ENCODE peak calls at places on chromosomes 5 and 9, in four cellular contexts. One of them, this sample, is unnamed.

GRCh38 chr5:158320178-158320674 is 461.3 kb upstream of the CLINT1 start:
- DNase-seq in transverse colon: no peak
- DNase-seq in spleen: no peak
- DNase-seq in fibroblast of lung: no peak
- DNase-seq in this sample: no peak

GRCh38 chr9:127183814-127184582 is 61.6 kb upstream of the ANGPTL2 start:
- DNase-seq in spleen: peak
- DNase-seq in transverse colon: peak
- DNase-seq in fibroblast of lung: peak
- DNase-seq in this sample: no peak

GRCh38 chr5:37777472-37778135 is 62.2 kb downstream of the GDNF start:
- DNase-seq in fibroblast of lung: peak
- DNase-seq in transverse colon: peak
- DNase-seq in spleen: no peak
- DNase-seq in this sample: no peak

GRCh38 chr5:128844354-128844923 is 120.8 kb upstream of the SLC27A6 start:
- DNase-seq in fibroblast of lung: peak
- DNase-seq in transverse colon: no peak
- DNase-seq in spleen: no peak
- DNase-seq in this sample: peak

GRCh38 chr9:136438548-136438908 is 1.1 kb downstream of the INPP5E start:
- DNase-seq in transverse colon: no peak
- DNase-seq in spleen: no peak
- DNase-seq in fibroblast of lung: no peak
- DNase-seq in this sample: peak

GRCh38 chr9:14428781-14429230 is 114.9 kb upstream of the NFIB start:
- DNase-seq in spleen: no peak
- DNase-seq in fibroblast of lung: peak
- DNase-seq in transverse colon: peak
- DNase-seq in this sample: peak

GRCh38 chr9:85258229-85258628 is 483.5 kb downstream of the AGTPBP1 start:
- DNase-seq in transverse colon: peak
- DNase-seq in fibroblast of lung: no peak
- DNase-seq in spleen: no peak
- DNase-seq in this sample: no peak

GRCh38 chr9:3746296-3747275 is 220.8 kb upstream of the RFX3 start:
- DNase-seq in fibroblast of lung: peak
- DNase-seq in spleen: no peak
- DNase-seq in transverse colon: no peak
- DNase-seq in this sample: peak

GRCh38 chr5:55073211-55073610 is 29.2 kb upstream of the GZMA start:
- DNase-seq in fibroblast of lung: no peak
- DNase-seq in spleen: no peak
- DNase-seq in transverse colon: no peak
- DNase-seq in this sample: no peak

GRCh38 chr9:107899961-107900330 is 410.4 kb upstream of the KLF4 start:
- DNase-seq in fibroblast of lung: no peak
- DNase-seq in spleen: no peak
- DNase-seq in transverse colon: no peak
- DNase-seq in this sample: no peak

DNA sequence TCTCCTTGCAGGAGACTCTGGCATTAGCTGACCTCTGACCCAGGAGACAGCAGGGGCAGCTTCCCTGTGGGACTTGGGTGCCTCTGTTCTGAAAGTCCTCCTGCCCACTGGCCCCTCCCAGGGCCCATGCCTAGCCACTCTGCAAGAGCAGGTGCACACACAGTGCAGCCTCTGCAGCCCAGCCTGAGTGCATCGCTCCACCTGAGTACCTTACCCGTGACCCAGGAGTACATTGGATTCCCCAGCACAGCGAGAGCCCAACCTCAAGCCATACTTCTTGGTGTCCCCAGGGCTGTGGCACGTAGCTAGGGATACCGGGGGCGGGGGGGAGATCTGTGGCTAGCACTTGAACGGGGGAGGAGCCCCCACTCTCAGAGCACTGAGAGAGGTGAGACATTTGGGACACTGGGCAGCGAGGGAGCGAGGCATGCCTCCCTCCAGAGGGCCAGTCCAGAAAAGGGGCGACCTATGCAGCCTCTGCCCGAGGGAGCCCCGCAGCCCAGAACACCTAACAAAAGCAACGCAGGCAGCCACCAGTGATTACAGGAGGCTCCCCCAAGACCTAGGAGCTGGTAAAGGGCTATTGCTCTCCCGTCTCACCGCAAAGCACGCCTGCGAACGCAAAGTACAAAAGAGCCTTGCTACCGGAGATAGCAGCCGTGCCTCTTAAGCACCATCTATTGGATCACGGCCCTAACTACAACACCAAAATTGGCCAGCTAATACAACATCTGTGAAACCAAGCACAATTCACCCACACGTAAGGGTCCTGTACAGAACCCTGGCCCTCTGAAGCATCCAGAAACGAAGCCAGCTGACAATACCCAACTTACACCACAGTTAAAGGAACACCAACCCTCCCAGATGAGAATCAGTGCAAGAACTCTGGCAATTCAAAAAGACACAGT is 826 bp upstream of the PRDM9 start:
- DNase-seq in fibroblast of lung: peak
- DNase-seq in spleen: no peak
- DNase-seq in transverse colon: no peak
- DNase-seq in this sample: peak
- TF ChIP-seq CTCF in fibroblast of lung: peak
- TF ChIP-seq CTCF in spleen: no peak
- TF ChIP-seq CTCF in transverse colon: no peak
- TF ChIP-seq CTCF in this sample: peak

GRCh38 chr9:104864675-104865104 is 63.3 kb downstream of the ABCA1 start:
- DNase-seq in fibroblast of lung: peak
- DNase-seq in spleen: no peak
- DNase-seq in transverse colon: no peak
- DNase-seq in this sample: peak

GRCh38 chr9:104868687-104869404 is 59.1 kb downstream of the ABCA1 start:
- DNase-seq in fibroblast of lung: peak
- DNase-seq in transverse colon: peak
- DNase-seq in spleen: peak
- DNase-seq in this sample: peak

GRCh38 chr9:104866186-104866585 is 61.8 kb downstream of the ABCA1 start:
- DNase-seq in fibroblast of lung: no peak
- DNase-seq in spleen: no peak
- DNase-seq in transverse colon: no peak
- DNase-seq in this sample: no peak

GRCh38 chr9:104869801-104870200 is 58.2 kb downstream of the ABCA1 start:
- DNase-seq in fibroblast of lung: no peak
- DNase-seq in transverse colon: no peak
- DNase-seq in spleen: no peak
- DNase-seq in this sample: no peak

DNA sequence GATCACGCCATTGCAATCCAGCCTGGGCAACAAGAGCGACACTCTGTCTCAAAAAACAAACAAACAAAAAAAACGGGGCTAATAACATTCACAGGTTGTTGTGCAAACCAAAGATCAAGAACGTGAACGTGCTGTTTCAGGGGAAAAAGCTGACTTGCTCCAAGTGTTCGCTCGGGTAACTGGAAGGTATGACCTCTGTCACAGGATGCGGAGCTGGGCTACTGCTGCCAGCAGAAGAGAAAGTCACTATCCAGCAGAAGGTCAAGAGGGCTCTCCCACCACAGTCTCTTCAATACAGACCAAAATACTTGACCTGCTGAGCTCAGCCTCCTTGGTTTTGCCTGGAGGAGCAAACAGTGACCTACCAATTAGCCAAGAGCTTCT is 59.7 kb downstream of the ABCA1 start:
- DNase-seq in spleen: no peak
- DNase-seq in fibroblast of lung: no peak
- DNase-seq in transverse colon: no peak
- DNase-seq in this sample: no peak
- H3K4me3 ChIP-seq in spleen: no peak
- H3K4me3 ChIP-seq in fibroblast of lung: no peak
- H3K4me3 ChIP-seq in transverse colon: no peak
- H3K4me3 ChIP-seq in this sample: no peak

GRCh38 chr9:4982720-4983482 is 2.2 kb upstream of the JAK2 start:
- DNase-seq in fibroblast of lung: no peak
- DNase-seq in transverse colon: no peak
- DNase-seq in spleen: no peak
- DNase-seq in this sample: no peak

GRCh38 chr9:4984571-4985375 is at the start of gene JAK2:
- DNase-seq in transverse colon: peak
- DNase-seq in fibroblast of lung: peak
- DNase-seq in spleen: peak
- DNase-seq in this sample: peak

GRCh38 chr9:4983541-4984165 is 1.4 kb upstream of the JAK2 start:
- DNase-seq in transverse colon: no peak
- DNase-seq in fibroblast of lung: no peak
- DNase-seq in spleen: no peak
- DNase-seq in this sample: no peak

GRCh38 chr9:4985376-4986266 is 549 bp downstream of the JAK2 start:
- DNase-seq in fibroblast of lung: peak
- DNase-seq in transverse colon: peak
- DNase-seq in spleen: peak
- DNase-seq in this sample: peak

GRCh38 chr9:4984171-4984570 is 901 bp upstream of the JAK2 start:
- DNase-seq in spleen: no peak
- DNase-seq in fibroblast of lung: no peak
- DNase-seq in transverse colon: no peak
- DNase-seq in this sample: peak
- TF ChIP-seq CTCF in spleen: no peak
- TF ChIP-seq CTCF in fibroblast of lung: no peak
- TF ChIP-seq CTCF in transverse colon: no peak
- TF ChIP-seq CTCF in this sample: no peak

DNA sequence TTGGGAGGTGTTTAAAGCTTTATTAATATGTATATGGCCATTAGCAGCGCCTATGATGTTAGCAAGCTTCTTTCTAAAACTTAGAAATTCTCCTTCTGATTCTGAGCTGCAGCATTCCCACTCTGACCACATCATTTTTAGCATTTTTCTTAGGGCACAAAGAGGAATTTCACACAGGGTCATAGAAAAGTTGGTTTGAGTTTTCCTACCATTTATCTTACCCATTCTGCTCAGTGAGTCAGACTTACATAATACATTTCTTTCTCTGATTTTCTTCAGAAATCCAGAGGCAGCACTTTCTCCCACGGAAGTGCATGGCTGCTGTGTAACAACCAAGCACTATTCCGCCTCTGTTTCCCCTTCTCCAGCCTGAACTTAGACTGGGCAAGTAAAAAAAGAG is 246.6 kb downstream of the ARL15 start:
- DNase-seq in fibroblast of lung: peak
- DNase-seq in transverse colon: no peak
- DNase-seq in spleen: no peak
- DNase-seq in this sample: no peak
- H3K4me3 ChIP-seq in fibroblast of lung: no peak
- H3K4me3 ChIP-seq in transverse colon: no peak
- H3K4me3 ChIP-seq in spleen: no peak
- H3K4me3 ChIP-seq in this sample: no peak

DNA sequence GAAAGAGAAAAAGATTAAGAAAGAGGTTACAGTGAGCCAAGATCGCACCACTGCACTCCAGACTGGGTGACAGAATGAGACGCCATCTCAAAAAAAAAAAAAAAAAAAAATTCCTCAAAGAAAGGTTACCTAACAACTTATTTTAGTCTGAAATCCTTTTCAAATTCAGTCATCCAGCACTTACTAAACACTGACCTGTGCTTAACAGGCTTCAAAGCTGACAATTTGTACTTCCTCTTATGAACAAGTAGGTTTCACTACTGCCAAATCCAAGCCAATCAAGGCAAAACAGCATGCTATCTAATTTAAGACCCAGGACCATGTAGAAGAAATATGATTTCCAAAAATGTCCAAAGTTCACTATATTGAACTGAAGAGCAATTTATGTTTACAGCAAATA is 13.6 kb downstream of the PWWP2A start:
- DNase-seq in transverse colon: no peak
- DNase-seq in fibroblast of lung: no peak
- DNase-seq in spleen: no peak
- DNase-seq in this sample: no peak
- TF ChIP-seq CTCF in transverse colon: no peak
- TF ChIP-seq CTCF in fibroblast of lung: no peak
- TF ChIP-seq CTCF in spleen: no peak
- TF ChIP-seq CTCF in this sample: no peak

GRCh38 chr5:85293139-85293785 is 908.6 kb upstream of the EDIL3 start:
- DNase-seq in transverse colon: no peak
- DNase-seq in fibroblast of lung: peak
- DNase-seq in spleen: no peak
- DNase-seq in this sample: peak
- H3K4me3 ChIP-seq in transverse colon: peak
- H3K4me3 ChIP-seq in fibroblast of lung: no peak
- H3K4me3 ChIP-seq in spleen: no peak
- H3K4me3 ChIP-seq in this sample: peak

GRCh38 chr5:150163547-150164059 is 3.0 kb upstream of the CDX1 start:
- DNase-seq in transverse colon: peak
- DNase-seq in fibroblast of lung: no peak
- DNase-seq in spleen: no peak
- DNase-seq in this sample: no peak
- TF ChIP-seq CTCF in transverse colon: no peak
- TF ChIP-seq CTCF in fibroblast of lung: peak
- TF ChIP-seq CTCF in spleen: no peak
- TF ChIP-seq CTCF in this sample: no peak

GRCh38 chr5:21097661-21098060 is 1109.7 kb upstream of the CDH18 start:
- DNase-seq in transverse colon: no peak
- DNase-seq in spleen: no peak
- DNase-seq in fibroblast of lung: no peak
- DNase-seq in this sample: no peak
- H3K4me3 ChIP-seq in transverse colon: no peak
- H3K4me3 ChIP-seq in spleen: no peak
- H3K4me3 ChIP-seq in fibroblast of lung: no peak
- H3K4me3 ChIP-seq in this sample: no peak

DNA sequence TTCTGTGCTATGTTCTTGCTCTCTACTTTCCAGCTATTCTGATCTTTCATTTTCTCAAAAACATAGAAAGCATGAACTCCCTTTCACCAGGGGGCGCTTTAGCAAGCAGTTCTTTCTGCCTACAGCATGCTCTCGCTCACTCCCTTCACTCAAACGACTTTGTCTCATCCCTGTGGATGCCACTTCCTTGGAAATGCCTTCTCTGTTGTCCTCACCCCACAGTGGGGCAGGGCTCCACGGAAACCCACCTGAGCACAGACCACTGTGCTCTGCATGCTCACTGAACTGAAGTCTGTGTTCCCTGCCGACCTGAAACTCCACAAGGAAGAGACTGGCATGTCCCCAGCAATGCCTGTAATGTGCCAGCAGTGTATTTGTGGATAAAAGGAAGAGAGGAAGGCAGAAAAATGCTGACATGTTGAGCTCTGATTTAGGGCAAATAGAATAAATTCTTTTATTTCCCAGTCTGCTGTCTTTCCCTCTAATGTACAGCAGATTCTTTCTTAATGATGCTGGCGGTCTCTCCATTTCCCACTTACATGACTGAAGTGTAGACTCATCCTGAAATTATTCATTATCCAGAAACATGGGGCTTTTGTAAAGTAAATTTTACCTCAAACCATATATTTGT is 4.9 kb upstream of the ROR2 start:
- DNase-seq in transverse colon: peak
- DNase-seq in fibroblast of lung: peak
- DNase-seq in spleen: no peak
- DNase-seq in this sample: peak
- TF ChIP-seq CTCF in transverse colon: peak
- TF ChIP-seq CTCF in fibroblast of lung: peak
- TF ChIP-seq CTCF in spleen: peak
- TF ChIP-seq CTCF in this sample: peak

This sample was measured in hepatocyte.